ENCODE peak calls at places on chromosomes 11 and 22, in five cellular contexts. N, H, J, B and W are unnamed samples. For H3K4me1, the result is how much of the 10 kb centered on the place peaks cover.

GRCh38 chr11:2912498-2912897 is 16.7 kb downstream of the PHLDA2 start:
- DNase-seq in N (no peak), H (peak), J (peak), B (no peak), W (no peak)

GRCh38 chr11:56849250-56849649 is 100.8 kb upstream of the OR9G4 start:
- DNase-seq in N (no peak), H (no peak), J (peak), B (no peak), W (no peak)

GRCh38 chr11:112174789-112175595 is at the start of gene BCO2:
- DNase-seq in N (peak), H (peak), J (peak), B (peak), W (peak)

GRCh38 chr11:19954899-19955298 is 205.4 kb downstream of the DBX1 start:
- DNase-seq in N (no peak), H (no peak), J (no peak), B (no peak), W (no peak)

GRCh38 chr22:24498826-24499225 is 3.7 kb downstream of the UPB1 start:
- DNase-seq in N (no peak), H (no peak), J (no peak), B (no peak), W (no peak)

GRCh38 chr11:47506363-47506762 is 46.6 kb downstream of the CELF1 start:
- DNase-seq in N (no peak), H (no peak), J (no peak), B (no peak), W (no peak)

GRCh38 chr22:30453731-30454510 is 17.9 kb downstream of the SEC14L3 start:
- DNase-seq in N (no peak), H (no peak), J (no peak), B (no peak), W (no peak)

GRCh38 chr11:119773016-119773415 is 44.0 kb upstream of the NECTIN1 start:
- DNase-seq in N (no peak), H (no peak), J (no peak), B (no peak), W (no peak)

DNA sequence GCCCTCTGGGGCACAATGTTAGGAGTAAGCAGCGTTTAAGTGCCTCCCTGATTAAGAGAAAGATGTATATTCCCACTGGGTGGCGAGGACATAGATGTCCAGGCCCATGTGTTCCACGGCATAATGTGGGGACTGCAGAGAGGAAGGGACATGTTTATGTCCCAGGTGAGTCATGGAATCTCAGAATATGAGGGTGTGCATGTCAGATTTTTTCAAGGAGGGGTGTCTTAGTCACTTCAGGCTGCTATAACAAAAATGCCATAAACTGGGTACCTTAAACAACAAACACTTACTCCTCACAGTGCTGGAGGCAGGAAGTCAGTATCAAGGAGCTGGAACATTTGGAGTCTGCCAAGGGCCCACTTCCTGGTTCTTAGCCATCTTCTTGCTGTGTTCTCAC is 55.1 kb downstream of the BCR start:
- DNase-seq in N (no peak), H (no peak), J (no peak), B (no peak), W (no peak)
- H3K4me3 ChIP-seq in N (no peak), H (no peak), J (no peak), B (no peak), W (no peak)

DNA sequence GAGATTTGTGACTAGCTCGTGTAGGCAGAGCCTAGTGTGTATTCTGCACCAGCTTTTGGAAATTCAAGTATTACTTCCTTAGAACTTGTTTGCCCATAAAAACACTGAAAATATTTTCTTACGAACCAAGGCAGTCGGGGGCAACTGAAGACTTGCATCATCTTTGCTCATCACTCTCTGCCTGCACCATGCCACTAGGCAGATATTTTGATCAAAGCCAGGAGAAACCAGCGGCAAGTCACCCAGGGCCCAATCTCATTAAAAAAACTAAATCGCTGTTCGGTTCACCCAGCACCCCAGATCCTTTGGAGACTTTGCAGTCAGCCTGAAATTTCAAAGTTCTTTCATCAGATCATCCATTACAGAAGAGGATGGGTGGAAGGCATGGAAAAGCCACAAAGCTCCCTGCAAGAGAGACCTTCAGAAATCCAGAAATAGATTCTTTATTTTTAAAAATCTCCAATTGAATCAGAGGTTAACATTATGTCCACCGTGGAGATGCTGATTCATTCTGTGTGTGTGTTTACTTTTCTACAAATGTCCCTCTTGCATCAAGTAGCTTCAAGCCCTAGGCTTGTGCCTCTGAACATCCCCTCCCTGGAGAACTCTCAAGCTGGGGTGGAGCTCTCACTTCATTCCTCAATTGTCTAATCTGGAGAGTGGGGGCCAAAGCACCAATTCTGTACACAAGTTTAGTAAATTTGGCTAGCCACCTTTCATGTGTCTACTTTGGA is 78.4 kb downstream of the ETS1 start:
- DNase-seq in N (no peak), H (peak), J (no peak), B (no peak), W (no peak)
- H3K4me1 ChIP-seq in N (half or more), H (under half), J (half or more), B (under half), W (half or more)

DNA sequence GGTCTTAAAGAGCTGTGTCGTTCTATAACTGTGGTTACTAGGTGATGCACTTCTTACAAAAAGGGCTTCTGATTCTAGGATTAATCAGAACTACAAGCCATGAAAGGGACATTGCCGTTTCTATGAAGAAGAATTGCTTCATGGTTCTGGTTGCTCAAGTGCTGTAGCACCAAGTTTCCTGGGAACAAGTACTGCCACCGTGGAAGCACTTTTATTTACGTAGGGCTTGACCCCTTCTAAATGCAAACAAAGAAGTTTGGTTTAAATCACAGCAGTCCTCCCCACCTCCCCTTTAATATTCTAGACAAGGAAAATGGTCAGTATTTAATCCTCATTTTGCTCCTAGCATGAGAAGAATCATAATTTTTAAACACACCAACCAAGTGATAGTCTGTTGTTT is 9.8 kb downstream of the YAP1 start:
- DNase-seq in N (no peak), H (peak), J (peak), B (no peak), W (no peak)
- H3K4me3 ChIP-seq in N (no peak), H (peak), J (peak), B (no peak), W (no peak)

GRCh38 chr11:68838572-68838964 is 3.1 kb downstream of the CPT1A start:
- DNase-seq in N (no peak), H (no peak), J (no peak), B (peak), W (no peak)

GRCh38 chr11:68840661-68841653 is 759 bp downstream of the CPT1A start:
- DNase-seq in N (no peak), H (peak), J (no peak), B (peak), W (peak)

GRCh38 chr11:68841718-68842426 is at the start of gene CPT1A:
- DNase-seq in N (peak), H (peak), J (peak), B (peak), W (peak)

GRCh38 chr11:68839054-68839865 is 2.5 kb downstream of the CPT1A start:
- DNase-seq in N (peak), H (peak), J (peak), B (peak), W (peak)

DNA sequence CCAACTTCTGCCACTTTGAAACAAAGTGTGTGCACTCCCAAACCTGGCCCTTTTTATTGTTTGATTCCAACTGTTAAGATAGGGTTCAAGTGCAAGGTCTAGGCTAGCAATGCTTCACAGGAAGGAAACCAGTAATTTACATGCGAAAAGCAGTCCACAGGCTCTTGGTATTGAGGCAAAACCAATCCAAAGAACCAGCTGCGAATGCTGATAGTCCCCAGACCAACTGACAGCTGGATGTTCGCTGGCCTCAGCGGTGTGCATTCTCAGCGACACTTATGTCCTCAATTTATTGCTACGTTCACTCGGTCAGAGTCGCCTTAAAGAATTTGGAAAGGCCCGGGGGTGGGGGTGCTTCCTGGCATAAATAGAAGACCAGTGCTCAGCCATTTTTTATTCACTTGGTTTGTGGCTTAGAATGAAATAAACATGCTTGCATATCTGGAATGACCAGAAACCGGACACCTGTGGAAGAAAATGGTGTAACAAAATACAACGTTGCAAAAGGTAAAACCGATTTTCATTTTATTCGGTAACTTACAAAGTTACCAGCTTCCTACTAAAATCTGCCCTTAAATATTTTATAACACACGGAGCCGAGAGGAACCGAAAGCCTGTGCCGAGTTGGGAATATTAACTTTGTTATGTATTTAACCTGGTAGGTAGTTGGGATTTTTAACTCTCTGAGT is 1.6 kb downstream of the CPT1A start:
- DNase-seq in N (no peak), H (peak), J (no peak), B (no peak), W (no peak)
- H3K4me1 ChIP-seq in N (half or more), H (under half), J (under half), B (under half), W (half or more)

DNA sequence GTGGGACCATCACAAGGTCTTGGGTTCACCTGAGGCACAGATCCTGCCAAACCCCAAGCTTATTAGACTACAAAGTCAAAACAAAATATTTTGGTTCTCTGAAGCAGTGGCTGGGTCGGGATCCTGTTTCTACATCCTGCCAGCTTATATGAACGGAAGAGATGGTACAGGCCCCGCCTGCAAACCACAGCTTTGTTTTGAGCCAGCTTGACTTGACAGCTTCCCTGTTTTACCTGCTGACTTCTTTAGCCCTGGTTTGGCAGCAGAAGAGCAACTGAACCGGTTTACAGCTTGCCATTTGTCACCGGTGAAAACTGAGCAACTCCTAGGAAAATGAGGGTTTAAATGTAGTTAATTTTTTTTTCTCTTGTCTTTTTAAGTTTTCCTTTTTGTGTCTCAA is 11.4 kb downstream of the PACS1 start:
- DNase-seq in N (peak), H (peak), J (no peak), B (peak), W (peak)
- H3K4me3 ChIP-seq in N (peak), H (peak), J (no peak), B (no peak), W (no peak)

GRCh38 chr22:45527456-45527855 is 24.8 kb downstream of the FBLN1 start:
- DNase-seq in N (no peak), H (no peak), J (no peak), B (no peak), W (no peak)
- H3K4me1 ChIP-seq in N (under half), H (under half), J (under half), B (under half), W (under half)